ENCODE peak calls at places on chromosomes 16 and 17, in four cellular contexts. I is AG10803, W is A549, L is BJ. D is an unnamed sample.

GRCh38 chr17:6786618-6787017 is 10.6 kb downstream of the FBXO39 start:
- DNase-seq in W (peak), I (peak), L (peak), D (peak)

GRCh38 chr16:20181386-20181785 is 107.7 kb upstream of the GPR139 start:
- DNase-seq in W (peak), L (no peak), I (no peak), D (no peak)

GRCh38 chr17:80254396-80255241 is 6.0 kb upstream of the RNF213 start:
- DNase-seq in I (peak), L (peak), W (peak), D (peak)

GRCh38 chr16:27225536-27226360 is 22.4 kb downstream of the KDM8 start:
- DNase-seq in I (no peak), L (no peak), W (no peak), D (no peak)

GRCh38 chr17:38403491-38403890 is 24.8 kb upstream of the ARHGAP23 start:
- DNase-seq in W (peak), I (peak), L (no peak), D (peak)

GRCh38 chr16:17347624-17348023 is 123.1 kb downstream of the XYLT1 start:
- DNase-seq in I (no peak), W (no peak), L (no peak), D (no peak)

GRCh38 chr16:59527206-59527997 is 793.3 kb upstream of the GOT2 start:
- DNase-seq in I (peak), W (peak), L (peak), D (peak)

GRCh38 chr16:69397821-69398521 is 12.2 kb upstream of the TERF2 start:
- DNase-seq in W (peak), L (peak), I (peak), D (peak)

GRCh38 chr17:74981979-74982662 is 5.3 kb upstream of the CDR2L start:
- DNase-seq in L (no peak), I (peak), W (peak), D (peak)

GRCh38 chr17:82023447-82024241 is 539 bp downstream of the LRRC45 start:
- DNase-seq in I (no peak), W (no peak), L (no peak), D (peak)

GRCh38 chr17:65008877-65009276 is 47.7 kb downstream of the GNA13 start:
- DNase-seq in I (no peak), L (no peak), W (no peak), D (peak)

GRCh38 chr17:72422505-72423285 is 301.9 kb downstream of the SOX9 start:
- DNase-seq in L (peak), W (peak), I (peak), D (peak)

GRCh38 chr16:63663155-63663554 is 1458.7 kb downstream of the CDH11 start:
- DNase-seq in W (no peak), I (no peak), L (no peak), D (no peak)

GRCh38 chr16:16095646-16096045 is 127.6 kb downstream of the ABCC6 start:
- DNase-seq in I (peak), L (no peak), W (no peak), D (peak)

GRCh38 chr17:38706625-38707298 is 1.7 kb downstream of the MLLT6 start:
- DNase-seq in L (no peak), I (no peak), W (no peak), D (no peak)

GRCh38 chr17:68777243-68777855 is 176.2 kb upstream of the FAM20A start:
- DNase-seq in I (peak), W (peak), L (peak), D (peak)

GRCh38 chr17:77365584-77366186 is 224.9 kb downstream of the SEC14L1 start:
- DNase-seq in I (peak), W (peak), L (no peak), D (peak)

GRCh38 chr16:65012357-65012756 is 109.5 kb downstream of the CDH11 start:
- DNase-seq in I (peak), L (peak), W (no peak), D (peak)

GRCh38 chr17:15482476-15482875 is 15.1 kb upstream of the CDRT4 start:
- DNase-seq in I (no peak), L (no peak), W (no peak), D (no peak)

GRCh38 chr17:77185137-77185536 is 44.4 kb downstream of the SEC14L1 start:
- DNase-seq in L (no peak), I (no peak), W (no peak), D (no peak)

GRCh38 chr17:69695646-69696045 is 281.1 kb downstream of the MAP2K6 start:
- DNase-seq in I (no peak), W (no peak), L (no peak), D (no peak)

GRCh38 chr17:282000-282911 is 70.4 kb downstream of the RPH3AL start:
- DNase-seq in L (no peak), I (no peak), W (no peak), D (no peak)

GRCh38 chr16:88116121-88116900 is 165.1 kb downstream of the BANP start:
- DNase-seq in I (peak), W (no peak), L (no peak), D (peak)

GRCh38 chr16:50603206-50604064 is 55.2 kb downstream of the NKD1 start:
- DNase-seq in W (no peak), L (no peak), I (peak), D (peak)

GRCh38 chr16:4217246-4218131 is 24.4 kb downstream of the SRL start:
- DNase-seq in L (no peak), W (no peak), I (no peak), D (peak)

GRCh38 chr17:55433029-55433628 is 11.5 kb upstream of the MMD start:
- DNase-seq in W (peak), I (no peak), L (no peak), D (peak)

GRCh38 chr17:49817993-49818392 is 29.5 kb downstream of the KAT7 start:
- DNase-seq in L (no peak), W (no peak), I (no peak), D (no peak)

GRCh38 chr17:38463451-38463858 is 35.2 kb downstream of the ARHGAP23 start:
- DNase-seq in W (no peak), L (no peak), I (no peak), D (no peak)

GRCh38 chr17:63592797-63593196 is 7.9 kb upstream of the TACO1 start:
- DNase-seq in I (no peak), W (no peak), L (no peak), D (no peak)

GRCh38 chr17:81126281-81127132 is 38.8 kb upstream of the PVALEF start:
- DNase-seq in I (no peak), L (no peak), W (no peak), D (no peak)

GRCh38 chr17:2128011-2128410 is 73.1 kb downstream of the HIC1 start:
- DNase-seq in W (no peak), I (no peak), L (no peak), D (no peak)

GRCh38 chr16:64459821-64460220 is 662.0 kb downstream of the CDH11 start:
- DNase-seq in I (peak), W (no peak), L (no peak), D (peak)

GRCh38 chr16:77514500-77515225 is 79.8 kb upstream of the ADAMTS18 start:
- DNase-seq in I (no peak), W (no peak), L (no peak), D (no peak)

GRCh38 chr16:75025766-75026165 is 26.9 kb downstream of the ZNRF1 start:
- DNase-seq in L (no peak), W (no peak), I (no peak), D (no peak)

GRCh38 chr16:1968146-1968953 is 1.7 kb downstream of the RNF151 start:
- DNase-seq in W (no peak), L (no peak), I (no peak), D (no peak)

GRCh38 chr17:13030459-13031305 is 12.9 kb upstream of the ELAC2 start:
- DNase-seq in I (peak), W (peak), L (no peak), D (peak)

GRCh38 chr17:77376795-77377751 is 236.3 kb downstream of the SEC14L1 start:
- DNase-seq in W (no peak), L (no peak), I (peak), D (peak)

GRCh38 chr17:4861052-4861451 is 27.9 kb downstream of the MINK1 start:
- DNase-seq in L (no peak), W (no peak), I (no peak), D (no peak)

GRCh38 chr17:80720624-80721577 is 176.3 kb downstream of the RPTOR start:
- DNase-seq in W (peak), I (peak), L (no peak), D (peak)

GRCh38 chr16:57374067-57374534 is 1.8 kb downstream of the CX3CL1 start:
- DNase-seq in W (no peak), I (no peak), L (no peak), D (peak)

GRCh38 chr16:57376313-57376818 is 4.1 kb downstream of the CX3CL1 start:
- DNase-seq in W (no peak), I (no peak), L (no peak), D (no peak)

GRCh38 chr16:57379579-57379978 is 7.3 kb downstream of the CX3CL1 start:
- DNase-seq in W (peak), L (no peak), I (no peak), D (no peak)

GRCh38 chr16:57380671-57381462 is 8.6 kb downstream of the CX3CL1 start:
- DNase-seq in W (peak), L (no peak), I (no peak), D (peak)

DNA sequence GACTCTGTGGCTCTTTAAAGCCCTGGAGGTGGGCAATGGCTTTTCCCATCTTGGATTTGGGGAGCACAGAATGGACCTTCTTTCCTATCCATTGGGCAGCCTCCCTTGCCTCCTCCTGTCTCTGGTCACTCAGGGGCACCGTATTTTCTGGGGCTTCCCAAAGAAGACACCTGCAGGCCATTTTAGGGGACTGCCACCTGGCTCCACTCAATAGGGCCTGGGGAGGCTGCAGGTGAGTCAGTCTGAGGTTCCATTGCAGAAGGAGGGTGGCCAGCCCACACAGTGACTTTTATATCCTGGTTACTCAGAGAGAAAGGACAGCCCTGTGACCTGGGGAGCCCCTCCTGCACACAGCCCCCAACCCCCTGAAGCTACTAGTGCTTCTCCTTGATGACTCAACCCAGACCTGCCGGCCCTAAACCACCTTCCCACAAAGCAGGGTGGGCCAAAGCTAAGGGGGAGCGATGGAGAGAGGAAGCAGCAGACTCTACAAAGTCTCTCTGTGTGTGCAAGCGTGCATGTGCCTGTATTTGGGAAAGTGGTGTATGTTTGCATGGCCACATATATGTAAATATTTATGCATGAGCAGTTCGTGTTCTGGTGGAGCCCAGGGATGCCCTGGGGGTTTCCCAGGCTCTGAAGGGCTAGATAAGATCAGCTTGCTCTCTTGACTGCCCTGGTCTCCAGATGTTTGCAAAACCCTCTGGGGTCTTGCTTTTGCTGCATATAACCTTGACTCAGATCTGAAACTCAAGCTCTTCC is 5.0 kb downstream of the CX3CL1 start:
- DNase-seq in L (no peak), W (peak), I (no peak), D (no peak)
- TF ChIP-seq CTCF in L (no peak), W (no peak), I (no peak), D (no peak)

GRCh38 chr16:56204836-56205235 is 13.5 kb downstream of the GNAO1 start:
- DNase-seq in L (no peak), I (peak), W (no peak), D (no peak)

GRCh38 chr16:56201030-56201429 is 9.7 kb downstream of the GNAO1 start:
- DNase-seq in W (no peak), I (no peak), L (no peak), D (no peak)

GRCh38 chr16:56202036-56202435 is 10.7 kb downstream of the GNAO1 start:
- DNase-seq in I (peak), W (no peak), L (no peak), D (no peak)

GRCh38 chr16:56199164-56199563 is 7.9 kb downstream of the GNAO1 start:
- DNase-seq in I (no peak), L (no peak), W (no peak), D (no peak)

DNA sequence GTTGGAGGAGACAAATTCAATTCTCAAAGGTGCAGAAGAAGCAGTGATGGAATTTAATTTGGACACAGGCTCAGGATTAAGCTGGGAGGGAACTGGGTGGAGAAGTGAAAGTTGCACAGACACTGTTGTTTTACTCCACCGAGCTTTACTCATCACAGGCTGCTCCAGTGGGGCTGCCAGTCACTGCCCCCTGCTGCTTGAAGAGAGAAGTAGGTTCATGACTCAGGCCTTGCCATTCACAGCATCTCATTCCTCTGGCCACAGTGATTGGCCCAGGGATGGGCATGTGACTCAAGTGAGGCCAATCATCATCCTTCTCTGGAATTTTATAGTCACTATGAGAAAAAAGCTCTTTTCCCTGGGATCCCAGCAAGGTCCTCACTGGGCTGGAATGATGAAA is 11.8 kb downstream of the GNAO1 start:
- DNase-seq in L (no peak), W (peak), I (no peak), D (no peak)
- TF ChIP-seq CTCF in L (no peak), W (no peak), I (no peak), D (peak)

DNA sequence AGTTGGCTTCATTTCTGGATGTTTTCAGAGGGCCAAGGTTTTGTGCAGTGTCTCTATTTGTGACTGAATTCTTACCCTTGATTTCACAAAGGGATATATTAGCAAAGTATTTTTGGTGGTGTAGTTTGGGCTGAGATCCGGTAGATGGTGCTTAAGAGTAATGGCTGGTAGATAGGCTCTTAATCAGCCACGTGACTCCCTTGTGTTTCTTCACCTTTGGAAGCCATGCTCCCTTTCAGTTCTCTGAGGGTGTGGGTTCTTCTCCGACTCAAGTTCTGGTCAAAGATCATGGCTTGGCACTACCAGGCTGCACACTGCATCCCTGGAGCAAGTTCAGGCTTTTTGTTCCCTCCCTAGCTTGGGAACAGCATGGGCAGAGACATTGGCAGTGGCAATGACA is 887.3 kb downstream of the CDH8 start:
- DNase-seq in W (peak), I (no peak), L (no peak), D (no peak)
- TF ChIP-seq CTCF in W (no peak), I (no peak), L (no peak), D (no peak)

GRCh38 chr16:56824335-56824734 is 40.7 kb upstream of the SLC12A3 start:
- DNase-seq in L (no peak), W (peak), I (peak), D (no peak)
- TF ChIP-seq CTCF in L (peak), W (no peak), I (peak), D (no peak)

DNA sequence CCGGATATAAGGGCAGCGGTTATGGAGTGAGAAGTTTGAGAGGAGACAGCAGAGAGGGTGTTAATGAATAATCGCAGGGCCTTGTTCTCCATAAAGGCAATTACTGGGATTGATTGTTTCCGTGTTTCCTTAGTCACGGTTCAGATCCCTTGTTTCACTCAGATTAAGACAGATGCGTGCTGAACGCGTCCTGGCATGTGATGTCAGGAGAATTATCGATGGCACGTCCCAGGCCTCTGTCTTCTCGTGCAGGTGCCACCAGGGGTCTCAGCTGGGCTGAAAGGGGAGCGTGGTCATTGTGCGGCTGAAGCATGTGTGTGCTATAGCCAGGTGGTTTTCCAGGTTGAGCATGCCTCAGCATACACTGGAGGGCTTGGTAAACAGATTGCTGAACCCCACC is 142.4 kb upstream of the NOL11 start:
- DNase-seq in I (no peak), W (no peak), L (no peak), D (no peak)
- TF ChIP-seq CTCF in I (no peak), W (no peak), L (no peak), D (no peak)

DNA sequence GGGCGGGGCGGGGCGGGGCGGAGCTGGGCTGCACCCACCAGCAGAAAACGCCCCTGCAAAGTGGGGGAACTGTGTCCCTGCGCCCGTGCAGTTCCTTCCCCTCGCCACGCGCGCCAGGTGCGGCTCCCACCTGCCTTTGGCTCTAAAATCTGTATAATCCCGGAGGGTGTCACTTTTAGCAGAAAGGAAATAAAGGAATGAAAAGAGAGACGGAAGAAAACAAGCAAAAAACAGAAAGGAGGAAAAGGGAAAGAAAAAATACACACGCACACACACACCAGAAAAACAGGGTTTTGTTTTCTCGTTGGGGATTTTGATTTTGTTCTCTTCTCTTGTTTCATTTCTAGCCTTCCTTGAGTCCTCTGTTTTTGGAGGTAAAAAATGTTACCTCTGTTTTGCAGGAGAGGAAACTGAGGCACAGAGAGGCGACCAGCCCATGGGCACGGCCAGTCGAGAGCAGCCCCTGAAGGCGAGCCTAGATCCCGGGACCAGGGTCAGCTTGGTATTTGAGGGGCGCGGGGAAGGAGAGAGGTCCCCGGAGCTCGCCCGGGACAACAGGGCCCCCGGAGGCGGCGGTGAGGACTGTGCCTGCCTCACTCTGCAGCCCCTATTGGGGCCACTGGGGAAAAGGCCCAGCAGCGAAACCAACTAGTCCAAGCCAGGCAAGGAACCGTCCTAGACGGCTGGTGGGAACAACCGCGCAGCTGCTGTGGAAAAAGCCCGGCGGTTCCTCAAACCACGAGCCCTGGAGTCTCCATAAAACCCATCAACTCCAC is 594 bp upstream of the CARHSP1 start:
- DNase-seq in I (no peak), W (no peak), L (no peak), D (no peak)
- TF ChIP-seq CTCF in I (no peak), W (no peak), L (peak), D (no peak)

DNA sequence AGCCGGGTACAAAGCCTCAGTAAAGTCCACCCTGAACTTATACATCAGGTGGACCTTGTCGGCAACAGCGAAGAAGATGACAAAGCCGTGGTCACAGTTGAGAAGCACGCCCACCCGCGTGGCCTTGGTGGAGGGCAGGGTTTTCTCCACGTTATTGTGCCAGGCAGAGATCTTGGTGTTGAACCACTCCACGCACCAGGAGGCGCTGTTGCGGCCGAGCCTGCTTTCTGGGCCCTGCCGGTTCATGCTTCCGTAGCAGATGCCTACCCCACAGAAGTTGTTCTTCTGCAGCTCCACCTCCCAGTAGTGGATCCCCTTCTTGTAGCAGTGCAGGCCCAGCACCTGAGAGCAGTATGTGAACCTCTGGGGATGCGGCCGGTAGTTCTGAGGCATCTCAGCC is 22.1 kb downstream of the TRIM25 start:
- DNase-seq in W (peak), L (no peak), I (no peak), D (peak)
- TF ChIP-seq CTCF in W (peak), L (peak), I (peak), D (peak)

GRCh38 chr16:21274172-21274726 is 3.8 kb downstream of the CRYM start:
- DNase-seq in L (no peak), W (no peak), I (no peak), D (no peak)
- TF ChIP-seq CTCF in L (no peak), W (no peak), I (no peak), D (no peak)

GRCh38 chr17:48134912-48135480 is 27.4 kb downstream of the SNX11 start:
- DNase-seq in L (no peak), I (no peak), W (no peak), D (no peak)
- TF ChIP-seq CTCF in L (no peak), I (peak), W (no peak), D (peak)